ENCODE peak calls at places on chromosomes 7 and 10, in five cellular contexts. U, L, I, Q and N are unnamed samples.

GRCh38 chr7:111089822-111090426 is 1.0 kb upstream of the LRRN3 start:
- DNase-seq in U (no peak), L (no peak), I (peak), Q (peak), N (no peak)

GRCh38 chr7:148385009-148385682 is 205.4 kb upstream of the C7orf33 start:
- DNase-seq in U (no peak), L (no peak), I (no peak), Q (no peak), N (no peak)

GRCh38 chr10:1938317-1938716 is 201.0 kb upstream of the ADARB2 start:
- DNase-seq in U (no peak), L (no peak), I (no peak), Q (no peak), N (no peak)

GRCh38 chr10:7667262-7668141 is 736 bp upstream of the ITIH5 start:
- DNase-seq in U (no peak), L (no peak), I (no peak), Q (no peak), N (no peak)

GRCh38 chr7:75649462-75649861 is 89.3 kb downstream of the HIP1 start:
- DNase-seq in U (no peak), L (no peak), I (no peak), Q (no peak), N (no peak)

GRCh38 chr7:15648461-15648961 is 38.0 kb downstream of the MEOX2 start:
- DNase-seq in U (no peak), L (no peak), I (no peak), Q (no peak), N (no peak)

GRCh38 chr7:105320896-105321295 is 67.8 kb downstream of the SRPK2 start:
- DNase-seq in U (no peak), L (no peak), I (no peak), Q (no peak), N (no peak)

GRCh38 chr7:132390705-132391104 is 185.6 kb downstream of the PLXNA4 start:
- DNase-seq in U (no peak), L (no peak), I (no peak), Q (no peak), N (no peak)

GRCh38 chr7:43018446-43018845 is 86.3 kb downstream of the MRPL32 start:
- DNase-seq in U (no peak), L (no peak), I (peak), Q (no peak), N (no peak)

GRCh38 chr7:16985621-16986020 is 103.8 kb upstream of the AGR3 start:
- DNase-seq in U (no peak), L (no peak), I (no peak), Q (no peak), N (no peak)

GRCh38 chr10:126177414-126178030 is 210.8 kb downstream of the ADAM12 start:
- DNase-seq in U (no peak), L (no peak), I (no peak), Q (no peak), N (no peak)

GRCh38 chr10:86946215-86947170 is 10.9 kb downstream of the MMRN2 start:
- DNase-seq in U (no peak), L (no peak), I (no peak), Q (no peak), N (no peak)

GRCh38 chr7:123637203-123637602 is 18.5 kb upstream of the LMOD2 start:
- DNase-seq in U (no peak), L (no peak), I (peak), Q (no peak), N (no peak)

GRCh38 chr7:107032050-107032449 is 12.5 kb upstream of the PRKAR2B start:
- DNase-seq in U (no peak), L (no peak), I (no peak), Q (no peak), N (no peak)

GRCh38 chr10:108363566-108363965 is 1199.1 kb upstream of the SORCS1 start:
- DNase-seq in U (no peak), L (no peak), I (no peak), Q (no peak), N (no peak)

GRCh38 chr10:57664815-57665214 is 602.9 kb downstream of the IPMK start:
- DNase-seq in U (no peak), L (no peak), I (no peak), Q (peak), N (no peak)

GRCh38 chr10:44242826-44243225 is 142.1 kb downstream of the CXCL12 start:
- DNase-seq in U (no peak), L (no peak), I (no peak), Q (no peak), N (no peak)

GRCh38 chr7:30799206-30799975 is 28.2 kb downstream of the MINDY4 start:
- DNase-seq in U (no peak), L (no peak), I (peak), Q (peak), N (peak)

GRCh38 chr7:2886900-2887299 is 42.8 kb upstream of the GNA12 start:
- DNase-seq in U (no peak), L (peak), I (peak), Q (peak), N (no peak)

GRCh38 chr7:37112210-37112609 is 336.5 kb downstream of the ELMO1 start:
- DNase-seq in U (no peak), L (no peak), I (no peak), Q (no peak), N (no peak)

GRCh38 chr10:131577786-131578471 is 266.4 kb upstream of the TCERG1L start:
- DNase-seq in U (no peak), L (no peak), I (no peak), Q (no peak), N (no peak)

GRCh38 chr7:55019691-55020480 is 1.1 kb downstream of the EGFR start:
- DNase-seq in U (peak), L (no peak), I (peak), Q (no peak), N (no peak)

GRCh38 chr7:74141705-74142104 is 32.5 kb upstream of the EIF4H start:
- DNase-seq in U (no peak), L (no peak), I (no peak), Q (peak), N (peak)